ENCODE peak calls at places on chromosome 11, in eight cellular contexts. J is adrenal gland, D is SJSA1, Q is GM06990, A is MG63, Z is endodermal cell, X is ovary, V is uterus. T is an unnamed sample. For H3K27me3, the result is how much of the 10 kb centered on the place peaks cover.

GRCh38 chr11:14904745-14905103 is 12.7 kb upstream of the CYP2R1 start:
- DNase-seq in J (peak), D (no peak), Q (peak), A (peak), Z (peak), X (peak), V (peak), T (peak)

GRCh38 chr11:118434553-118435232 is 1.6 kb upstream of the KMT2A start:
- DNase-seq in J (peak), D (no peak), Q (peak), A (peak), Z (peak), X (peak), V (peak), T (peak)

GRCh38 chr11:84817998-84818397 is 809.1 kb downstream of the DLG2 start:
- DNase-seq in J (no peak), D (peak), Q (no peak), A (peak), Z (no peak), X (no peak), V (no peak), T (no peak)

GRCh38 chr11:66847461-66848232 is 4.4 kb downstream of the RCE1 start:
- DNase-seq in J (peak), D (no peak), Q (no peak), A (no peak), Z (peak), X (peak), V (peak), T (peak)

GRCh38 chr11:73359341-73359740 is 16.9 kb upstream of the RELT start:
- DNase-seq in J (peak), D (no peak), Q (no peak), A (no peak), Z (no peak), X (no peak), V (peak), T (peak)

GRCh38 chr11:125621995-125622394 is 3.0 kb upstream of the CHEK1 start:
- DNase-seq in J (no peak), D (peak), Q (no peak), A (no peak), Z (no peak), X (no peak), V (no peak), T (no peak)

GRCh38 chr11:130023204-130023603 is 20.6 kb upstream of the PRDM10 start:
- DNase-seq in J (no peak), D (peak), Q (peak), A (peak), Z (no peak), X (no peak), V (no peak), T (no peak)

GRCh38 chr11:86888164-86888977 is 66.8 kb downstream of the FZD4 start:
- DNase-seq in J (no peak), D (peak), Q (no peak), A (no peak), Z (no peak), X (no peak), V (no peak), T (no peak)

GRCh38 chr11:103803062-103803461 is 233.4 kb upstream of the DDI1 start:
- DNase-seq in J (no peak), D (no peak), Q (no peak), A (no peak), Z (peak), X (no peak), V (no peak), T (no peak)

GRCh38 chr11:135074397-135074998 is 662.5 kb upstream of the B3GAT1 start:
- DNase-seq in J (no peak), D (no peak), Q (no peak), A (no peak), Z (no peak), X (no peak), V (no peak), T (no peak)

GRCh38 chr11:83449338-83449913 is 163.3 kb upstream of the CCDC90B start:
- DNase-seq in J (no peak), D (no peak), Q (peak), A (no peak), Z (no peak), X (no peak), V (no peak), T (no peak)

GRCh38 chr11:74417379-74417804 is 19.2 kb upstream of the PGM2L1 start:
- DNase-seq in J (no peak), D (peak), Q (no peak), A (no peak), Z (no peak), X (no peak), V (no peak), T (no peak)

GRCh38 chr11:116879789-116880402 is 42.5 kb upstream of the APOA1 start:
- DNase-seq in J (no peak), D (no peak), Q (peak), A (no peak), Z (no peak), X (no peak), V (peak), T (no peak)

GRCh38 chr11:95764267-95764898 is 25.2 kb downstream of the FAM76B start:
- DNase-seq in J (no peak), D (peak), Q (peak), A (no peak), Z (no peak), X (no peak), V (no peak), T (no peak)

GRCh38 chr11:44790211-44790610 is 63.4 kb downstream of the TSPAN18 start:
- DNase-seq in J (no peak), D (no peak), Q (no peak), A (no peak), Z (no peak), X (no peak), V (no peak), T (no peak)

GRCh38 chr11:44789466-44789865 is 62.7 kb downstream of the TSPAN18 start:
- DNase-seq in J (no peak), D (no peak), Q (no peak), A (no peak), Z (no peak), X (no peak), V (no peak), T (no peak)

GRCh38 chr11:44793350-44794090 is 66.8 kb downstream of the TSPAN18 start:
- DNase-seq in J (no peak), D (no peak), Q (no peak), A (no peak), Z (no peak), X (no peak), V (peak), T (no peak)

GRCh38 chr11:44791546-44791945 is 64.8 kb downstream of the TSPAN18 start:
- DNase-seq in J (no peak), D (no peak), Q (no peak), A (no peak), Z (no peak), X (no peak), V (no peak), T (no peak)

DNA sequence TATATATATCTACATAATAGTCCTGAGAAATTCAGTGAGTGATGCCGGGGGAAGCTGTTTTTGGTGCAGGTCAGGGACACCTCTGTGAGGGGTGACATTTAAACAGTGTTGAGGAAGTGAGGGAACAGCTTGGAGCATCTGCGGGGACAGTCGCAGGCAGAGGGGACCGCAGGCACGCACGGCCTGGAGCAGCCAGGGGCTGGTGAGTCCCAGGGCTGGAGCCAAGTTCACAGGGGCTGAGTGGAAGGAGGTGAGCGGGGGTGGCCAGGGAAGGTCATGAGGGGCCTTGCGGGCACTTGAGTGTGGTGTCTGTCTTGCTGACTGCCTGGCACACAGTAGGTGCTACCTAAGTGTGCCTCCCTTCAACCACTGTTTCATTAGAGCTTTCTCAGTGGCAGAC is 65.4 kb downstream of the TSPAN18 start:
- DNase-seq in J (no peak), D (no peak), Q (no peak), A (no peak), Z (no peak), X (no peak), V (no peak), T (no peak)
- H3K27me3 ChIP-seq in J (under half), D (under half), Q (under half), A (under half), Z (under half), X (under half), V (under half), T (under half)

DNA sequence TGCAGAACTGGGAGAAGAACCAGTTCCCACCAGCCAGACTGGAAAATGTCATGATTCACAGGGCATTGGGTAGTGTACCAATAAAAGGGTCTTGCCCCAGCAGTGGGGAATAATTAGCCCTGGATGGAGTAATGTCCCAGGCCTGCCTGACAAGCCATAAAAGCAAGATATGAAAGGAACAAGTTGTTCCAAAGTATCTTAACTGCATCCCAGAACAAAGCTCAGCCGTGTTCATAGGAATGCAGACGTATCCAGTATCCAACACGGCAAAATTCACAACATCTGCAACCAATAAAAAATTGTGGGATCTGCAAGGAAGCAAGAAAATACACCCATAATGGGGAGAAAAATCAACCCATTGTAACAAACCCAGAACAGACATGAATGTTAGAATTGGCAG is 47.9 kb downstream of the ASCL2 start:
- DNase-seq in J (no peak), D (no peak), Q (no peak), A (no peak), Z (no peak), X (no peak), V (peak), T (no peak)
- H3K27me3 ChIP-seq in J (under half), D (under half), Q (under half), A (under half), Z (under half), X (under half), V (under half), T (under half)

GRCh38 chr11:6656581-6656915 is 939 bp upstream of the DCHS1 start:
- DNase-seq in J (no peak), D (no peak), Q (no peak), A (no peak), Z (no peak), X (no peak), V (no peak), T (no peak)

GRCh38 chr11:6655790-6656580 is at the start of gene DCHS1:
- DNase-seq in J (no peak), D (no peak), Q (no peak), A (peak), Z (peak), X (peak), V (peak), T (no peak)

GRCh38 chr11:6653656-6654055 is 2.0 kb downstream of the DCHS1 start:
- DNase-seq in J (no peak), D (no peak), Q (no peak), A (no peak), Z (no peak), X (no peak), V (no peak), T (no peak)

GRCh38 chr11:6654281-6655019 is 1.2 kb downstream of the DCHS1 start:
- DNase-seq in J (no peak), D (no peak), Q (no peak), A (no peak), Z (no peak), X (peak), V (no peak), T (no peak)

GRCh38 chr11:6655020-6655789 is 404 bp downstream of the DCHS1 start:
- DNase-seq in J (no peak), D (no peak), Q (no peak), A (peak), Z (peak), X (peak), V (peak), T (peak)
- H3K27me3 ChIP-seq in J (under half), D (under half), Q (under half), A (under half), Z (under half), X (under half), V (under half), T (under half)

GRCh38 chr11:46392421-46393230 is 1.1 kb upstream of the CHRM4 start:
- DNase-seq in J (peak), D (peak), Q (peak), A (peak), Z (peak), X (peak), V (peak), T (peak)
- H3K27me3 ChIP-seq in J (under half), D (under half), Q (under half), A (under half), Z (under half), X (under half), V (under half), T (under half)

GRCh38 chr11:8259316-8259995 is 4.2 kb downstream of the LMO1 start:
- DNase-seq in J (peak), D (no peak), Q (no peak), A (peak), Z (no peak), X (no peak), V (peak), T (peak)

GRCh38 chr11:8257003-8257664 is 6.5 kb downstream of the LMO1 start:
- DNase-seq in J (peak), D (no peak), Q (no peak), A (no peak), Z (no peak), X (no peak), V (peak), T (peak)

GRCh38 chr11:8256271-8257002 is 7.2 kb downstream of the LMO1 start:
- DNase-seq in J (peak), D (no peak), Q (no peak), A (no peak), Z (no peak), X (no peak), V (peak), T (peak)

GRCh38 chr11:8258771-8259170 is 4.9 kb downstream of the LMO1 start:
- DNase-seq in J (peak), D (no peak), Q (no peak), A (peak), Z (no peak), X (no peak), V (peak), T (no peak)

DNA sequence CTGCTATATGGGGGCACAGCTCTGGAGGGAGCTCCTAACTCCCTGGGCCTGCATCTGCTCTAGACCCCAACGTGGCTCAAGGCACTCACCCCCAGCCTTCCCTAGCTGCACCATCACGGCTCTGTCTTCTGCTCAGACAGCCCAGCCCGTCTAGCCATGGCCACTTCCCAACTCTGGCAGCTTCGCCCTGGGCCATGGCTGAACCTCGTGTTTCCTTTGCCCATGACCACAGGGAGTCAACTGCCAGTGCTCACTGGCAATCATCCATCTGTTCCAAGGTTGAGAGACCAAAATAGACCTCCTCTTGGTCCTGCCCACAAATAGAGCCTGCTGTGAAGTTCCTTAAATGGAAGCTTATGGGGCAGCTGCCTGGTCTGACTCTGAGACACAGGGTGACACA is 5.4 kb downstream of the LMO1 start:
- DNase-seq in J (peak), D (no peak), Q (no peak), A (peak), Z (no peak), X (no peak), V (peak), T (peak)
- H3K27me3 ChIP-seq in J (under half), D (under half), Q (under half), A (under half), Z (under half), X (under half), V (under half), T (under half)

DNA sequence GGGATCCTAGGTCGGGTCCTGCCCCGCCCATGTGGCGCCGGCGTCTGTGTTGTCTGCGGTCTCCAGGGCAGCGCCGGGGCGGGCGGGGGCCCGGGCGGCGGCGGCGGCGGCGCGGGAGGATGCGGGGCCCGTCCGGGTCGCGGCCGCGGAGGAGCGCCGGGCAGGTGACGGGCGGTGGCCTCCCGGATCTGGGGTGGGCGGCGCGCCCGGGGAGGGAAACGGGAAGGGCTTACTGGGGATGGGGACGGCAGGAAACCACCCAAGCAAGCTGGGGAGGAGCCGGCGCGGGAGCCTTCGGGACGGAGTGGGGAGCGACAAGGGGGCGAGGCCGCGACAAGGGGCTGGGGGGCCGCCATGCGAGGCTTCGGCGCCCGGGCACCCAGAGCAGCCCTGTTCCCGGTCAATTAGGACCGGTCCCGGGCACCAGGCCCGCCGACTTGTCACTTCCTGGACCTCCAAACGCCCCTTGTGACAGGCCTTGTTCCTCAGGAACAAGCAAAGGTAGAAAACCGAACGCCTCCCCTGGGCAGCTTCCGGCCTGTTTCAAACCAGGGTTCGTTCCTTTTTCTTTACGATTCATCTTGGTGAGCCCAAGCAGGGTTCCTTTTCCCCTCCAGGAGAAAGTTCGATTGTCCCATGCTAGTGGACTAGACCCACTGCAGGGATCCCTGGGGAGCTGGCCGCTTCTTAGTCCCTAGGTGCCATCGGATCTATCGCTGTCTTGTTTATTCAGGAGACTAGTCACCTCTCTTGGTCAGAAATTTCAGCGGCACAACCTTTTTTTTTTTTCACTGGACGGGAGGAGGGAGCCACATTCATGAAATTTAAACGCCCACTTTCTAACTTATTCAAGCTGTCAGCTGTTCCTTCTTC is 486 bp downstream of the JHY start:
- DNase-seq in J (peak), D (peak), Q (peak), A (peak), Z (peak), X (peak), V (peak), T (peak)
- H3K27me3 ChIP-seq in J (under half), D (under half), Q (under half), A (under half), Z (under half), X (under half), V (under half), T (under half)